ENCODE peak calls at places on chromosome 3, in seven cellular contexts. Q, M, O, D, E, V and I are unnamed samples.

GRCh38 chr3:194481103-194481502 is 5.7 kb downstream of the ATP13A3 start:
- DNase-seq in E (no peak), O (peak; percentile 93), V (no peak), M (no peak), D (no peak), Q (peak; percentile 75), I (no peak)

GRCh38 chr3:152193673-152194267 is 75.0 kb upstream of the MBNL1 start:
- DNase-seq in E (no peak), O (no peak), M (no peak), Q (no peak), V (peak; percentile 9), D (peak; percentile 6), I (no peak)

GRCh38 chr3:195075941-195076875 is 194.8 kb downstream of the XXYLT1 start:
- DNase-seq in D (no peak), Q (no peak), O (no peak), V (no peak), M (no peak), E (no peak), I (no peak)

GRCh38 chr3:29552036-29552435 is 271.2 kb downstream of the RBMS3 start:
- DNase-seq in M (no peak), D (no peak), O (no peak), V (no peak), E (no peak), Q (peak; percentile 61), I (no peak)

GRCh38 chr3:193560870-193561269 is 6.2 kb upstream of the ATP13A4 start:
- DNase-seq in O (no peak), E (no peak), V (no peak), D (no peak), M (no peak), Q (no peak), I (peak; percentile 34)

GRCh38 chr3:111846717-111847116 is 12.3 kb upstream of the PHLDB2 start:
- DNase-seq in O (peak; percentile 73), M (no peak), Q (peak; percentile 97), E (peak; percentile 38), D (no peak), V (no peak), I (no peak)

GRCh38 chr3:38084019-38084968 is 45.3 kb downstream of the DLEC1 start:
- DNase-seq in D (no peak), E (no peak), Q (peak; percentile 41), V (peak; percentile 26), O (peak; percentile 23), M (no peak), I (no peak)

GRCh38 chr3:71370467-71370866 is 213.1 kb downstream of the FOXP1 start:
- DNase-seq in O (no peak), V (no peak), Q (no peak), M (no peak), D (no peak), E (no peak), I (no peak)

GRCh38 chr3:183298708-183299153 is 45.7 kb downstream of the B3GNT5 start:
- DNase-seq in M (no peak), Q (peak; percentile 90), D (no peak), V (peak; percentile 50), O (peak; percentile 99), E (peak; percentile 90), I (peak; percentile 64)

GRCh38 chr3:104916971-104917370 is 449.7 kb upstream of the ALCAM start:
- DNase-seq in V (no peak), D (no peak), M (no peak), E (no peak), Q (no peak), O (peak; percentile 37), I (no peak)

GRCh38 chr3:133964547-133964946 is 65.2 kb downstream of the SLCO2A1 start:
- DNase-seq in O (no peak), V (peak; percentile 60), M (no peak), D (no peak), E (peak; percentile 29), Q (no peak), I (no peak)

GRCh38 chr3:66693461-66693912 is 192.7 kb upstream of the LRIG1 start:
- DNase-seq in O (peak; percentile 42), M (no peak), D (no peak), Q (peak; percentile 38), E (no peak), V (no peak), I (peak; percentile 5)

GRCh38 chr3:12947504-12948369 is 106.4 kb upstream of the RPL32 start:
- DNase-seq in D (no peak), E (peak; percentile 62), Q (peak; percentile 77), V (peak; percentile 71), M (no peak), O (peak; percentile 75), I (no peak)

GRCh38 chr3:11555211-11555782 is 88.4 kb downstream of the VGLL4 start:
- DNase-seq in M (no peak), O (no peak), D (no peak), E (no peak), Q (no peak), V (no peak), I (no peak)

GRCh38 chr3:171354049-171354705 is 106.0 kb downstream of the TNIK start:
- DNase-seq in E (no peak), V (no peak), O (no peak), M (no peak), Q (no peak), D (no peak), I (no peak)

GRCh38 chr3:4340411-4341335 is 37.5 kb downstream of the SETMAR start:
- DNase-seq in M (no peak), Q (peak; percentile 63), E (no peak), D (no peak), V (no peak), O (peak; percentile 29), I (no peak)

GRCh38 chr3:108175352-108175751 is 46.9 kb downstream of the IFT57 start:
- DNase-seq in D (no peak), M (no peak), E (no peak), Q (no peak), V (no peak), O (peak; percentile 16), I (no peak)

GRCh38 chr3:157408499-157409149 is 28.0 kb upstream of the PTX3 start:
- DNase-seq in E (no peak), D (no peak), Q (no peak), M (no peak), V (peak; percentile 61), O (no peak), I (no peak)

GRCh38 chr3:12273045-12273695 is 15.7 kb upstream of the PPARG start:
- DNase-seq in D (no peak), Q (no peak), O (no peak), V (no peak), M (no peak), E (no peak), I (no peak)

GRCh38 chr3:102000620-102001209 is 151.4 kb downstream of the NFKBIZ start:
- DNase-seq in E (no peak), D (no peak), V (no peak), O (no peak), M (no peak), Q (no peak), I (no peak)

GRCh38 chr3:157542711-157543485 is 39.7 kb upstream of the VEPH1 start:
- DNase-seq in M (no peak), E (peak; percentile 75), Q (peak; percentile 78), V (peak; percentile 90), D (no peak), O (peak; percentile 71), I (no peak)

GRCh38 chr3:126983653-126984390 is 907 bp downstream of the PLXNA1 start:
- DNase-seq in M (no peak), Q (peak; percentile 42), V (peak; percentile 59), O (peak; percentile 43), D (no peak), E (peak; percentile 54), I (no peak)

GRCh38 chr3:155603302-155603701 is 141.6 kb downstream of the PLCH1 start:
- DNase-seq in M (no peak), D (no peak), O (no peak), Q (no peak), V (no peak), E (no peak), I (no peak)

GRCh38 chr3:159763466-159764210 is 225.0 kb upstream of the IL12A start:
- DNase-seq in Q (peak; percentile 78), E (peak; percentile 67), V (peak; percentile 95), D (no peak), O (peak; percentile 79), M (no peak), I (peak; percentile 70)

GRCh38 chr3:34132069-34132677 is 333.7 kb downstream of the PDCD6IP start:
- DNase-seq in D (no peak), M (no peak), Q (peak; percentile 58), E (no peak), O (no peak), V (no peak), I (no peak)

GRCh38 chr3:120730576-120731542 is 11.5 kb downstream of the RABL3 start:
- DNase-seq in E (no peak), V (no peak), D (no peak), O (no peak), M (no peak), Q (no peak), I (no peak)

GRCh38 chr3:89577517-89578252 is 470.3 kb downstream of the EPHA3 start:
- DNase-seq in D (no peak), O (no peak), Q (no peak), M (no peak), V (no peak), E (no peak), I (no peak)

GRCh38 chr3:112437146-112438022 is 61.9 kb downstream of the BTLA start:
- DNase-seq in M (no peak), V (no peak), E (peak; percentile 12), Q (peak; percentile 64), D (no peak), O (peak; percentile 57), I (no peak)